ENCODE peak calls at places on chromosomes 16 and 17, in four cellular contexts. One of them, this sample, is unnamed.

GRCh38 chr17:21285164-21286065 is 904 bp downstream of the MAP2K3 start:
- DNase-seq in NCI-H82: no peak
- DNase-seq in GM19239: no peak
- DNase-seq in Panc1: no peak
- DNase-seq in this sample: peak

GRCh38 chr16:56029026-56029425 is 153.9 kb upstream of the CES5A start:
- DNase-seq in NCI-H82: no peak
- DNase-seq in GM19239: no peak
- DNase-seq in Panc1: no peak
- DNase-seq in this sample: no peak

GRCh38 chr17:836154-836553 is 54.0 kb downstream of the MRM3 start:
- DNase-seq in NCI-H82: peak
- DNase-seq in GM19239: no peak
- DNase-seq in Panc1: no peak
- DNase-seq in this sample: peak

GRCh38 chr17:14157822-14158221 is 78.8 kb downstream of the CDRT15 start:
- DNase-seq in NCI-H82: no peak
- DNase-seq in GM19239: no peak
- DNase-seq in Panc1: no peak
- DNase-seq in this sample: no peak

GRCh38 chr17:42171831-42172230 is 9.1 kb downstream of the KCNH4 start:
- DNase-seq in NCI-H82: no peak
- DNase-seq in GM19239: no peak
- DNase-seq in Panc1: no peak
- DNase-seq in this sample: no peak

GRCh38 chr16:88455610-88456355 is 2.7 kb downstream of the ZFPM1 start:
- DNase-seq in NCI-H82: no peak
- DNase-seq in GM19239: peak
- DNase-seq in Panc1: no peak
- DNase-seq in this sample: no peak

GRCh38 chr17:37121616-37122015 is 172.9 kb downstream of the AATF start:
- DNase-seq in NCI-H82: no peak
- DNase-seq in GM19239: no peak
- DNase-seq in Panc1: no peak
- DNase-seq in this sample: no peak

GRCh38 chr16:83925957-83926725 is 26.9 kb upstream of the OSGIN1 start:
- DNase-seq in NCI-H82: no peak
- DNase-seq in GM19239: no peak
- DNase-seq in Panc1: no peak
- DNase-seq in this sample: no peak

GRCh38 chr17:28956112-28956511 is 4.8 kb upstream of the PHF12 start:
- DNase-seq in NCI-H82: no peak
- DNase-seq in GM19239: no peak
- DNase-seq in Panc1: no peak
- DNase-seq in this sample: no peak